ENCODE peak calls at places on chromosome 11, in four cellular contexts. R, P, U and K are unnamed samples.

GRCh38 chr11:60985501-60985900 is 14.0 kb downstream of the CD6 start:
- DNase-seq in R (no peak), P (no peak), U (no peak), K (no peak)

GRCh38 chr11:120908521-120909181 is 115.3 kb upstream of the TBCEL start:
- DNase-seq in R (no peak), P (no peak), U (no peak), K (no peak)

GRCh38 chr11:62705401-62705800 is 1.8 kb downstream of the BSCL2 start:
- DNase-seq in R (peak), P (no peak), U (no peak), K (no peak)

GRCh38 chr11:60970369-60970774 is 1.1 kb upstream of the CD6 start:
- DNase-seq in R (peak), P (peak), U (no peak), K (peak)

GRCh38 chr11:118169300-118170140 is 6.9 kb downstream of the SCN2B start:
- DNase-seq in R (no peak), P (no peak), U (no peak), K (no peak)

GRCh38 chr11:119700536-119701346 is 28.3 kb downstream of the NECTIN1 start:
- DNase-seq in R (no peak), P (no peak), U (no peak), K (no peak)

GRCh38 chr11:121163658-121164308 is 62.7 kb downstream of the TECTA start:
- DNase-seq in R (no peak), P (no peak), U (no peak), K (no peak)

GRCh38 chr11:777288-778255 is at the start of gene GATD1:
- DNase-seq in R (peak), P (peak), U (no peak), K (peak)

GRCh38 chr11:17604913-17605230 is 57.8 kb downstream of the OTOG start:
- DNase-seq in R (no peak), P (no peak), U (no peak), K (no peak)

GRCh38 chr11:19525714-19526113 is 186.9 kb upstream of the NAV2 start:
- DNase-seq in R (no peak), P (no peak), U (no peak), K (no peak)

GRCh38 chr11:67507242-67507890 is 596 bp downstream of the CDK2AP2 start:
- DNase-seq in R (peak), P (no peak), U (peak), K (no peak)

GRCh38 chr11:60756307-60757032 is at the start of gene MS4A15:
- DNase-seq in R (peak), P (no peak), U (no peak), K (no peak)

GRCh38 chr11:106077609-106078517 is at the start of gene AASDHPPT:
- DNase-seq in R (peak), P (no peak), U (no peak), K (no peak)

GRCh38 chr11:61061081-61061826 is 41.0 kb upstream of the CD5 start:
- DNase-seq in R (no peak), P (peak), U (no peak), K (peak)

GRCh38 chr11:122853971-122854446 is 15.7 kb downstream of the CRTAM start:
- DNase-seq in R (peak), P (no peak), U (no peak), K (no peak)

GRCh38 chr11:71331631-71332030 is 79.3 kb upstream of the SHANK2 start:
- DNase-seq in R (no peak), P (no peak), U (no peak), K (no peak)

GRCh38 chr11:21785351-21785750 is 407.5 kb upstream of the ANO5 start:
- DNase-seq in R (no peak), P (no peak), U (no peak), K (no peak)

GRCh38 chr11:104946907-104947306 is 21.5 kb downstream of the CASP4 start:
- DNase-seq in R (peak), P (no peak), U (no peak), K (no peak)

GRCh38 chr11:27672836-27673464 is 27.3 kb downstream of the BDNF start:
- DNase-seq in R (no peak), P (no peak), U (no peak), K (no peak)

GRCh38 chr11:64519541-64519940 is 71.5 kb upstream of the SLC22A12 start:
- DNase-seq in R (no peak), P (no peak), U (no peak), K (no peak)
- TF ChIP-seq TAF1 in R (no peak), P (no peak), U (no peak), K (no peak)

GRCh38 chr11:72776844-72777754 is 16.7 kb downstream of the STARD10 start:
- DNase-seq in R (peak), P (no peak), U (no peak), K (no peak)
- TF ChIP-seq POLR2A in R (peak), P (no peak), U (no peak), K (no peak)

DNA sequence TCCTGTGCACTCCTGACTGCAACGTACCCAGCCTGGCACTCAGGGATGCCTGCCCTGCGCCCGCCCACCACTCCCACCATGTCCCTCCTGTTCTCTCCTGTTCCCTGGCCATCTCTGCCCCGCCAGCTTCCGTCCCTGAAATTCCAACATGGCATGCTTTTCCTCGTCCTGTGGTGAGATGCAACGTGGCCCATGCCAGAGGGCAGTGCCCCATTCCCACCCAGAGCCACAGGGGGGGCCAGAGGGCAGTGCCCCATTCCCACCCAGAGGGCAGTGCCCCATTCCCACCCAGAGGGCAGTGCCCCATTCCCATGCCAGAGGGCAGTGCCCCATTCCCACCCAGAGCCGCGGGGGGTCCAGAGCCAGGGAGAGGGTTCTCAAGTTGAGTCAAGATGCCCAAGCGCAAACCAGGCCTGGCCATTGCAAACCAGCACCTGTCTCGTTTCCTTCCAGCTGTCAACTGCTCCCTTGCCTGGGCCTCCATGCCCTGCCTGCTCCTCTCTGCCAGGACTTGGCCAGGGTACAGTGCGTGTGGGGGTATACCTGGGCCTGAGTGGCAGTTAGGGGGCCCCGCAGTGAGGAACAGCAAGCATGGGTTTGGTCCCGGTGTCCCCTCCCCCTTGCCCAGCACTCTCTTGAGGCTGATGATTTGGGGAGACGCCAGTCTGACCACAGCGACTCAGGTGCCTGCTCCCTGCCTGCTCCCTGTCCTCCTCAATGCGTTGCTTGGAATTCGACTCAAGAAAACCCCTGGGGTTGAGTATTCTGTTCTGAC is 14.6 kb downstream of the B3GAT1 start:
- DNase-seq in R (no peak), P (no peak), U (no peak), K (no peak)
- TF ChIP-seq POLR2AphosphoS5 in R (no peak), P (no peak), U (no peak), K (no peak)

GRCh38 chr11:44305643-44306468 is 4.1 kb downstream of the ALX4 start:
- DNase-seq in R (no peak), P (no peak), U (no peak), K (no peak)
- TF ChIP-seq TAF1 in R (no peak), P (no peak), U (no peak), K (no peak)

DNA sequence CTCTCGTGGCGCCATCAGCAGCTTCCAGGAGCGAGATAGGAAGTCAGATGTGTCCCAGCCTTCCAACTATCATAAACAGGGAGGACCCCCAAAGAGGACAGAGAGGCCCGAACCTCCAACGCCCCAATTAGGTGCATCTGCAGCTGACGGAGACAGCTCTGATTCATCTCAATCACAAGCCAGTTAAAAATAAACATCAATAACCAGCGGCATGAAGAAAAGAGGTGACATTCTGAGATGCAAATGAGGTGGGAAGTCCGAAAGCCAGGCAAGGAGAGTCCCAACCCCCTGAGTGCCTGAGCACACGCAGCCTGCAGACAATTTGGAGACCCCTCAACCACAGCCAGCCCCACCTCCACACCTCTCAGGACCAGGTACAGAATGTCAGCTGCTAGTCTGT is 28.1 kb upstream of the IGSF9B start:
- DNase-seq in R (no peak), P (no peak), U (no peak), K (no peak)
- TF ChIP-seq POLR2A in R (no peak), P (no peak), U (no peak), K (no peak)

GRCh38 chr11:68892576-68892975 is 11.1 kb downstream of the MRPL21 start:
- DNase-seq in R (no peak), P (no peak), U (no peak), K (no peak)
- TF ChIP-seq POLR2AphosphoS5 in R (no peak), P (no peak), U (no peak), K (no peak)

DNA sequence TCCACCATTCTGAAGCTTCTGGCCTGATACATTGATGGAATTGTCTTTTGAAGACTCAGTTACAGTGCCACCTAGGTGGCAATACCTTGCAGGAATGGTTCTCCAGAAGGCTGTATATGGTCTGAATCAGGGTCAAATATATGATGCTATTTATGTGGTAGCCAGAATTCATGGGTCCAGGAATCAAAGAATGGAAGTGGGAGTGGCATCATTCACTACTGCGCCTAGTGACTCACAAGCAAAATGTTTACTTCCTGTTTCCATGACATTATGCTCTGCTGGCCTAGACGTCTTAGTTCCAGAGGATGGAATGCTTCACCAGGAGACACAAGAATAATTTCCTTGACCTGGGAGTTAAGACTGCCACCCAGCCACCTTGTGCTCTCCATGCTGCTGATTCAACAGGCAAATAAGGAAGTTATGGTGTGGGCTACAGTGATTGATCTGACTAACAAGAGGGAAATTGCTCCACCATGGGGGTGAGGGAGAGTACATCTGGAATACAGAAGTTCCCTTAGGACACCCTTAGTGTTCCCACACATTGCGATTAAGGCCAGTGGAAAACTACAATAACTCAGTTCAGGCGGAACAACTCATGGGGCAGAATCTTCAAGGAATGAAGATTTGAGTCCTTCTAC is 491.8 kb downstream of the ETS1 start:
- DNase-seq in R (no peak), P (no peak), U (no peak), K (no peak)
- TF ChIP-seq TAF1 in R (no peak), P (no peak), U (no peak), K (no peak)

GRCh38 chr11:66284526-66285078 is 4.3 kb downstream of the YIF1A start:
- DNase-seq in R (no peak), P (no peak), U (no peak), K (no peak)

GRCh38 chr11:66283461-66284105 is 5.4 kb downstream of the YIF1A start:
- DNase-seq in R (peak), P (no peak), U (no peak), K (no peak)

GRCh38 chr11:66281001-66281400 is 3.0 kb downstream of the CNIH2 start:
- DNase-seq in R (no peak), P (no peak), U (no peak), K (no peak)

GRCh38 chr11:66281776-66282467 is 3.9 kb downstream of the CNIH2 start:
- DNase-seq in R (no peak), P (no peak), U (no peak), K (no peak)

DNA sequence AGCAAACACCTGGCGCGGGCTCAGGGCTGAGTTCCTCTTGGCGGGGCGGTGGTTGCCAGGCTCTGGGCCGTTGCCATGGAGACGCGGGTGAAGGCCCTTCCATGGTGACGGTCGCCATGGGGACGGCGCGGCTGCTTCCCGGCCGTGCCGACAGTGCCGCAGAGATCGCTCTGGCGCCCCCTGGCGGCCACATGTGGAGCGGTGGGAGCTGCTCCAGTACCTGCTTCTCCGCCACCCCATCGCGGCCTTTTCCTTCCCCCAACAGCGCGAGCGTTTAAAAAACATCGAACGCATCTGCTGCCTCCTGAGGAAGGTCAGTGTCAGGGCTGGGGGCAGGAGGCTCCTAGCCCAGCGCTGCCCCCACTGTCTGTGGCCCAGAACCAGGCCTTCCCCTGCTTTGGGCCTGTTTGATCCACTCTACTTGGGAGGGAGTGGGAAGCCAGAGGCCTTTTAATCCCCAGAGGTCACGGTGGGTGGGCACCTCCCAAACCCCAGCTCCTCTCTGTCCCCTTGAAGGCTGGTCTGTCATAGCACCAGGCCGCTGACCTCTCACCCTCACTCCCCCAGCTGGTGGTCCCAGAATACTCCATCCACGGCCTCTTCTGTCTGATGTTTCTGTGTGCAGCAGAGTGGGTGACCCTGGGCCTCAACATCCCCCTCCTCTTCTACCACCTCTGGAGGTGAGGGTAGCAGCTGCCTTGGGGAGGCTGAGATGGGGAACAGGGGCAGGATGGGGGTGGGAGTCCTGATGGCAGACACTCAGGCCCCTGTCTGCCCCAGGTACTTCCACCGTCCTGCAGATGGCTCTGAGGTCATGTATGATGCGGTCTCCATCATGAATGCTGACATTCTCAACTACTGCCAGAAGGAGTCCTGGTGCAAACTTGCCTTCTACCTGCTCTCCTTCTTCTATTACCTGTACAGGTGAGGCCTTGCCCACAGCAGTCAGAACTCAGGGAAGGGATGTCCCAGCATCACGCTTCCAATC is 4.8 kb downstream of the CNIH2 start:
- DNase-seq in R (peak), P (peak), U (peak), K (peak)
- TF ChIP-seq POLR2A in R (peak), P (no peak), U (no peak), K (peak)

GRCh38 chr11:111707039-111707690 is 59.0 kb downstream of the PPP2R1B start:
- DNase-seq in R (no peak), P (no peak), U (no peak), K (no peak)
- TF ChIP-seq POLR2AphosphoS5 in R (no peak), P (no peak), U (no peak), K (no peak)